ENCODE peak calls at places on chromosomes 1 and 21, in seven cellular contexts. H is hepatocyte, B is IMR-90, A is GM12878, P is neural progenitor cell, N is astrocyte, W is K562. Q is an unnamed sample. For H4K20me1, the result is how much of the 10 kb centered on the place peaks cover.

GRCh38 chr1:176745945-176746344 is 283.0 kb downstream of the PAPPA2 start:
- DNase-seq in H (no peak), A (no peak), P (no peak), B (no peak), N (no peak), W (peak), Q (peak)

GRCh38 chr1:188782220-188782841 is 1695.3 kb downstream of the BRINP3 start:
- DNase-seq in N (peak), P (peak), W (peak), H (peak), A (no peak), B (peak), Q (peak)

GRCh38 chr1:192252776-192253175 is 64.0 kb upstream of the RGS21 start:
- DNase-seq in N (no peak), W (no peak), A (no peak), H (no peak), B (no peak), P (no peak), Q (no peak)

GRCh38 chr1:26894263-26894662 is 4.2 kb upstream of the GPN2 start:
- DNase-seq in A (no peak), B (no peak), P (no peak), N (no peak), W (no peak), H (no peak), Q (no peak)

GRCh38 chr1:222064388-222065201 is 322.7 kb upstream of the DUSP10 start:
- DNase-seq in P (no peak), B (peak), H (no peak), A (no peak), N (peak), W (no peak), Q (peak)

GRCh38 chr1:88661188-88661587 is 22.9 kb upstream of the PKN2 start:
- DNase-seq in P (no peak), W (no peak), H (no peak), A (no peak), N (no peak), B (no peak), Q (no peak)

GRCh38 chr1:15139654-15140350 is 13.7 kb upstream of the TMEM51 start:
- DNase-seq in H (peak), P (peak), N (peak), W (peak), A (no peak), B (peak), Q (no peak)

GRCh38 chr1:20732071-20732587 is 374 bp downstream of the SH2D5 start:
- DNase-seq in A (no peak), P (peak), W (no peak), B (peak), H (peak), N (peak), Q (peak)

GRCh38 chr1:1631793-1632420 is at the start of gene MMP23B:
- DNase-seq in H (peak), W (no peak), B (no peak), P (peak), A (no peak), N (no peak), Q (peak)

GRCh38 chr1:235952950-235953615 is 86.4 kb upstream of the LYST start:
- DNase-seq in W (no peak), N (no peak), H (no peak), A (peak), B (no peak), P (no peak), Q (no peak)

GRCh38 chr1:5244631-5245285 is 590.3 kb downstream of the AJAP1 start:
- DNase-seq in H (no peak), N (no peak), P (no peak), B (no peak), A (no peak), W (no peak), Q (no peak)
- H4K20me1 ChIP-seq in H (under half), N (under half), P (under half), B (under half), A (under half), W (under half), Q (under half)

DNA sequence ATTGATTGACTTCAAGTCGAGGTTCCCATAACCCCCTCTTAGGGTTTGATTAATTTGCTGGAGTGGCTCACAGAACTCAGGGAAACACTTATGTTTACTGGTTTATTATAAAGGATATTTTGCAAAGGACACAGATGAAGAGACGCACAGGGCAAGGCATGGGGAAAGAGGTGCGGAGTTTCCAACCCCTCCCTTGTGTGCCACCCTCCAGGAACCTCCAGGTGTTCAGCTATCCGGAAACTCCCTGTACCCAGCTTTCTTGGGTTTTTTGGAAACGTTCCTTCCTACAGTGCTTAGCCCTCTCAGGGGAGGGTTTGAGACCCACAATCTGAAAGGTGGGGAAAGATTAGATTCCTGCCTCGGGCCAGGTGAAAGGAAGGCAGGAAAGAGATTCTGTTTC is 48.2 kb downstream of the UCK2 start:
- DNase-seq in W (no peak), A (no peak), H (no peak), B (no peak), N (no peak), P (no peak), Q (no peak)
- H4K20me1 ChIP-seq in W (under half), A (under half), H (under half), B (under half), N (half or more), P (under half), Q (under half)

DNA sequence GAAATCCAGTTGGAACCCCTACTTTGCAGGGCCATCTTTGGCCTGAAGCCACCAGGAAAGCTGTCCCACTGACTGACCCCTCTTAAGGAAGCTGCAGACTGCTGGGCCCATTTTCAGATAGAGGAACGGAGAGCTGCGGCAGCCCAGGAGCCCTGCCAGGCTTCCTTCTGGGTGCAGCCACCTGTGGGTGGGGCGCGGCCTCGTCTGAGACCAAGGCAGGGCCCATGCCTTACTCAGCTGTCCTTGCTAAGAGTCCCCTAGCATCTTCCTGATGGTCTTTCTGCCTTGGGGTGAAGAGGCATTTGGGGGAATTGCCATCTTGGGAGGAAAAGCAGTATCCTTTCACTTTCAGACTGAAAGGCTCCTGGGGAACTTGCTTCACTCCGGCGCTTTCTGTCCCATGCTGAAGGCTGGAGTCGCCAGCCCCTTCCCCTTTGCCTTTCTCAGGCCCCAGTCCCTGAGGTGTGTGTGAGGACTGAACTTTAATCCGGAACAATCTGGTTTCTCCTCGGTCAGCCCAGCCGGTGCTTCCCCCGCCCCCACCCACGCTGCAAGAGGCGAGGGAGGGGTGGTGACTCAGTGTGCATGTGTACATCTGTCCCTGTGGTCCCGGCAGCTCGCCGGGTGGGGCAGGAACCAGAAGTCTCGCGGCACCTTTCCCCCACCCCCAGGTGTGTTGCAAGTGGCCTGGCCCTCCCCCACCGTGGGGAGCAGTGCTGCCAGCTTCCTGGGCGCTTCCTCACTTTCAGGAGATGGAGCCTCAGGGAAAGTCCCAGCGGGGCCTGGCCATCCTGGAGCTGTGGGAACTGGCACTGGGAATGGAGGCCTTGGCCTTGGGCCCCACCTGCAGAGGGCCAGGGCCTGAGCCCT is 5.1 kb downstream of the ZC3H12A start:
- DNase-seq in B (peak), H (peak), W (peak), P (no peak), A (peak), N (peak), Q (peak)
- H4K20me1 ChIP-seq in B (under half), H (under half), W (under half), P (under half), A (under half), N (half or more), Q (under half)

GRCh38 chr1:184502154-184502553 is 115.3 kb downstream of the C1orf21 start:
- DNase-seq in H (no peak), P (no peak), N (no peak), B (no peak), A (no peak), W (no peak), Q (no peak)

GRCh38 chr1:184497962-184498723 is 111.3 kb downstream of the C1orf21 start:
- DNase-seq in H (no peak), N (no peak), B (no peak), A (no peak), P (peak), W (no peak), Q (peak)

GRCh38 chr1:184504012-184504694 is 117.3 kb downstream of the C1orf21 start:
- DNase-seq in W (no peak), H (no peak), B (no peak), P (peak), A (no peak), N (no peak), Q (no peak)

GRCh38 chr1:184503221-184503749 is 116.5 kb downstream of the C1orf21 start:
- DNase-seq in A (no peak), H (no peak), B (no peak), W (no peak), N (no peak), P (no peak), Q (no peak)

DNA sequence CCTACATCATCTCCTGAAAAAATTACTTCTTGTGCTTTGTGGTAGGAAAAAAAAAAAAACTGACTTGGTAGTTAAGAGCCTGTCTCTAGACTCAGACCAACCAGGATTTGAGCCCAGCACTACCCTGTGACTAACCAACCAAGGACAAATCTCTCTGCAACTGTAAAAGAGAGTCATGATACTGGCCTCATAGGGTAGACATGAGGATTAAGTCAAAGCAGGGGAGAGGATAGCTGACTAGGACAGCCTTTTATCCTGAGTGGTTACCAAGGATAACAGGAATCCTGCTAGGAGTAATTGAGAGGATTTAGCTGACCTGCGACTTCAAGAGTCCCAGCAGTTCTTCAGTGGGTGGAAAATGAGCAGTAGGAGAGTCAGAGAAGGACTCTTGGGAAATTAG is 112.8 kb downstream of the C1orf21 start:
- DNase-seq in P (peak), A (no peak), H (no peak), W (no peak), N (no peak), B (peak), Q (peak)
- H4K20me1 ChIP-seq in P (under half), A (under half), H (under half), W (under half), N (under half), B (under half), Q (under half)

DNA sequence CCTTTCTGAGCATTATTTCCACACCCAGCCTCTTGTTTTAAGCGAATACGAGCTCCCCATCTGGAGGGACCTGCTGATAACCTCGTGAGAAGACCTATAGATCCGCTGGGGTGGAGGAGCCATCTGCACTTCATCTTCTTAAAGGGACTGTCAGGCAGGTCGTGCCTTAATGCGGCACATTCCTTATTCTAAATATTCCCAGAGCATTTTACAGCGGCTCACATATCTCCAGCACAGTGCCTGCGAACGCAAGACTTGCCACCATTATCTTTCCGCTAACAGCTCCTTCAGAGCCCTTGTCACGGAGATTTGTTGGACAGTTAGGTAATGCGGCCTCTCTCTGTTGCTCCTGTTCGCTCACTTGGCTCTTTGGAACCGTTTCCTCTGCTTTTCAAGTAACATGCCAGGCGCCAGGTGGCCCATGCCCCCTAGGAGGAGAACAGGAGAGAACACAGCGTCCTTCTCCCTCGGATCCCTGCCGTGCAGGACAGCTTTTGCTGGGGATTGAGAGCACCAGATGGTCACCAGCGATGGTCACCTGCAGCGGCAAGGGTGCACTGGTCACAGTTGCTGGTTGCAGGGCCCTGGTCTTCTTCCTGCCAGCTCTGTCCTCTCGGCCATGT is 162.4 kb downstream of the PGBD5 start:
- DNase-seq in B (no peak), W (no peak), P (no peak), H (no peak), N (no peak), A (no peak), Q (no peak)
- H4K20me1 ChIP-seq in B (under half), W (under half), P (under half), H (under half), N (under half), A (under half), Q (under half)

DNA sequence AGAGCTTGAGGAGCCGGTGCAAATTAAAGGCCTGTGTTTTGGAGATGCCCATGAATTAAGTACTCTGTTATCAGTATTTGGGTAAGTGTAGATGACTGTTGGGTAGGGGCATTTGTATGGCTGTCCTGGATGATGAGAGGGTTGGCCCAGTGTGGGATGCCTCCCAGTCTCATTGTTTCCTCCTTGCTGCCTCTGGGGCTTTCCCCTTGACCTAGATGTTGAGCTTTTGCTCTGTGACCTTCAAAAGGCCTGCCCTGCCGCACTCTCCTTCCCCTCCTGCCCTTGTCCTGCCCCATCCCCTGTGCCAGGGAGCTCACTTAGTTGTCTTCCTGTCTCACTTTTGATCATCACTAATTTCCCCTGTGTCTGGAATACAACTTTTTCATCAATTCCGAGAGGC is 10.0 kb downstream of the GALNT2 start:
- DNase-seq in P (no peak), W (no peak), A (no peak), B (no peak), N (no peak), H (no peak), Q (no peak)
- H4K20me1 ChIP-seq in P (half or more), W (half or more), A (under half), B (half or more), N (under half), H (half or more), Q (under half)

GRCh38 chr21:34806423-34806822 is 137.6 kb downstream of the CLIC6 start:
- DNase-seq in P (no peak), A (no peak), N (no peak), H (no peak), B (no peak), W (no peak), Q (no peak)

GRCh38 chr21:34808569-34809204 is 139.9 kb downstream of the CLIC6 start:
- DNase-seq in A (no peak), N (peak), P (no peak), B (peak), H (no peak), W (no peak), Q (peak)

GRCh38 chr21:34807881-34808568 is 139.2 kb downstream of the CLIC6 start:
- DNase-seq in P (no peak), A (no peak), W (no peak), H (peak), N (peak), B (peak), Q (peak)

GRCh38 chr21:34805157-34805556 is 136.4 kb downstream of the CLIC6 start:
- DNase-seq in H (no peak), A (no peak), N (no peak), B (no peak), P (no peak), W (no peak), Q (no peak)

DNA sequence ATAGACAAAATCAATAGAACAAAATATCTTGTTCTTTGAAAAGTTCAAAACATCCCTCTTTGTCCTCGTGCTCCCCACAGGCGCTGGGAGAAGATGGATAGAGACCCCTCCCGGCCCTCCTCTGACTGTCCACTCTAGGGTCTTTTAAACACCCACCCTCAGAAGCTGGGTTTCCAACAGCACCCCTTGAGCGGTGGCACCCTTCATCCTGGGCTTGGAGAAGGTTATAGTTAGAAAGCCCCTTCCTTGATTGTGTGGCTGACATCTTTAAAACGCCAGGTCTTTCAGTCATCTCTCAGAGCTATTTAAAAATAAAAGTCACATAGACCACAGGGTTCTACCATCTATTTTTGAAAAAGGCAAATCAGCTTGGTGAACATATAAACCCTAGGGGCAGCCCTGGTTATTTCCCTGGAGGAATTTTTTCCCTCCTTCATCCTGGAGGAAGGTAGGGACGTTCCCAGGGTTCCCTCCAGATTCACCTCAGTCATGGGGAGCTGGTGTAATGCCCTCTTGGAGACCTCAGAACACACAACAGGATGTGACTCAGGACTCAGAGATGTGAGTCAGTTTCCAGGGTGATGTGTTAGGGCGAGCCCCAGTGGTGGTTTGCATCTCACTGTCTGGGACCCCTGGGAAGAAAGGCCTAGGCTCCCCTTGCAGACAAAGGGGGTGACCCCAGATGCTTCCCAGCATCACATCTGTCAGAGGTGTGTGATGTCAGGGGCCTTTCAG is 138.5 kb downstream of the CLIC6 start:
- DNase-seq in A (no peak), W (no peak), P (no peak), H (peak), N (peak), B (peak), Q (peak)
- H4K20me1 ChIP-seq in A (under half), W (under half), P (under half), H (under half), N (under half), B (under half), Q (under half)

DNA sequence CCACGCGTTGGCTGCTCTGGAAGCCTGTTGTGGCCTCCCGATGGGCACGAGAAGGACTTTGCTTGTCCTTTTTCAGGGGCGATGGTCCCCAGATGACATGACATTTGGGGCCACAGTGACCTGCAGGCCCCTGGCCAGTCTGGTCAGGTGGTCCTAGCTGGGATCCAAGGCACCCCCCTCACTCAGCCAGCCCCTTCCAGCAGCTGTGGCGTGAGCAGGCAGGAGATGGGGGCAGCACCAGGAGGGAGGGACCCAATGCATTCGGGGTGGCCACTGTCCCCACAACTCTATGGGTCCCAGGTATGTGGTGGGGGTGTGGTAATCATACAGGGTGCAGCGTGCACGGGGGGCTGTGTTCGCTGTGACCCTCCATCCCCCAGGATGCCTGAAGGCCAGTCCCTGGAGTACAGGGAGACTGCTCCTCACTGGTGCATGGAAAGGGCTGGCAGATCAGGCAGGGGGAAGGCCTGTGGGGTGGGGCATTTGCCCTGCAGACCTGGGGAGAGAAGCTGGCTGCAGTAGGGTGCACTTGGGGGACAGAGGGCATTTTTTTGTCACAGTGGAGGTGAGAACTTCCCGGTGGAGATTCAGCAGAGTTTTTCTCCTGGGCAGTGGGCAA is 31.7 kb downstream of the WNT3A start:
- DNase-seq in W (no peak), A (no peak), H (no peak), N (no peak), P (no peak), B (no peak), Q (no peak)
- H4K20me1 ChIP-seq in W (under half), A (under half), H (under half), N (under half), P (under half), B (under half), Q (under half)

Q was measured in GM23248.